ENCODE peak calls at places on chromosome 2, in four cellular contexts. C, H, D and S are unnamed samples.

GRCh38 chr2:84649487-84650142 is 133.3 kb downstream of the DNAH6 start:
- DNase-seq in C (no peak), H (no peak), D (no peak), S (no peak)

GRCh38 chr2:72837171-72837570 is 11.3 kb upstream of the EXOC6B start:
- DNase-seq in C (no peak), H (no peak), D (no peak), S (no peak)

GRCh38 chr2:39902103-39902502 is 123.0 kb upstream of the THUMPD2 start:
- DNase-seq in C (no peak), H (no peak), D (no peak), S (no peak)

GRCh38 chr2:204505946-204506345 is 39.3 kb upstream of the PARD3B start:
- DNase-seq in C (no peak), H (no peak), D (no peak), S (no peak)

GRCh38 chr2:48207201-48207641 is 300.9 kb upstream of the FBXO11 start:
- DNase-seq in C (no peak), H (no peak), D (no peak), S (no peak)

GRCh38 chr2:237978058-237978712 is 11.4 kb downstream of the UBE2F start:
- DNase-seq in C (no peak), H (peak; percentile 76), D (no peak), S (no peak)

GRCh38 chr2:71749671-71750101 is 296.3 kb downstream of the DYSF start:
- DNase-seq in C (no peak), H (no peak), D (no peak), S (peak; percentile 80)

GRCh38 chr2:120066708-120067547 is 54.1 kb downstream of the EPB41L5 start:
- DNase-seq in C (no peak), H (no peak), D (no peak), S (no peak)

GRCh38 chr2:242015366-242016065 is 146.0 kb downstream of the RTP5 start:
- DNase-seq in C (no peak), H (no peak), D (no peak), S (no peak)

GRCh38 chr2:26691881-26692813 is at the start of gene KCNK3:
- DNase-seq in C (peak; percentile 63), H (peak; percentile 44), D (peak; percentile 88), S (peak; percentile 48)

GRCh38 chr2:128590309-128591021 is 271.8 kb upstream of the HS6ST1 start:
- DNase-seq in C (no peak), H (no peak), D (no peak), S (no peak)

GRCh38 chr2:26848336-26849055 is 564 bp downstream of the DPYSL5 start:
- DNase-seq in C (no peak), H (peak; percentile 27), D (peak; percentile 66), S (peak; percentile 55)

GRCh38 chr2:66926594-66927112 is 470.5 kb upstream of the ETAA1 start:
- DNase-seq in C (no peak), H (no peak), D (no peak), S (no peak)

GRCh38 chr2:189763908-189764661 is 1.5 kb upstream of the OSGEPL1 start:
- DNase-seq in C (no peak), H (no peak), D (no peak), S (no peak)

GRCh38 chr2:201149064-201149820 is 33.3 kb downstream of the CFLAR start:
- DNase-seq in C (no peak), H (no peak), D (no peak), S (no peak)

GRCh38 chr2:223970343-223971128 is 13.3 kb downstream of the MRPL44 start:
- DNase-seq in C (peak; percentile 33), H (no peak), D (no peak), S (no peak)

GRCh38 chr2:157732596-157732995 is 103.9 kb upstream of the ACVR1C start:
- DNase-seq in C (no peak), H (no peak), D (no peak), S (no peak)

GRCh38 chr2:69163109-69163508 is 150.1 kb downstream of the ANTXR1 start:
- DNase-seq in C (no peak), H (no peak), D (no peak), S (no peak)

GRCh38 chr2:58571181-58571852 is 330.2 kb upstream of the FANCL start:
- DNase-seq in C (no peak), H (peak; percentile 8), D (peak; percentile 77), S (no peak)

GRCh38 chr2:240397924-240398611 is 37.4 kb upstream of the GPC1 start:
- DNase-seq in C (no peak), H (peak; percentile 2), D (peak; percentile 34), S (peak; percentile 53)

GRCh38 chr2:120001461-120001860 is 11.4 kb upstream of the EPB41L5 start:
- DNase-seq in C (no peak), H (no peak), D (no peak), S (no peak)

GRCh38 chr2:28620371-28620793 is 124.5 kb downstream of the PLB1 start:
- DNase-seq in C (no peak), H (no peak), D (no peak), S (peak; percentile 28)

GRCh38 chr2:11688222-11689069 is 18.5 kb upstream of the NTSR2 start:
- DNase-seq in C (peak; percentile 78), H (peak; percentile 75), D (peak; percentile 85), S (peak; percentile 90)

GRCh38 chr2:147846382-147847081 is 1.7 kb downstream of the ACVR2A start:
- DNase-seq in C (no peak), H (no peak), D (no peak), S (no peak)

GRCh38 chr2:157784169-157784822 is 91.8 kb downstream of the ACVR1 start:
- DNase-seq in C (no peak), H (peak; percentile 52), D (peak; percentile 31), S (no peak)

GRCh38 chr2:68774569-68775271 is 40.1 kb downstream of the ARHGAP25 start:
- DNase-seq in C (peak; percentile 66), H (peak; percentile 46), D (no peak), S (peak; percentile 75)

GRCh38 chr2:63050186-63050915 is at the start of gene OTX1:
- DNase-seq in C (peak; percentile 14), H (peak; percentile 62), D (peak; percentile 90), S (peak; percentile 67)

GRCh38 chr2:196759378-196759706 is 40.1 kb downstream of the GTF3C3 start:
- DNase-seq in C (no peak), H (no peak), D (no peak), S (no peak)

GRCh38 chr2:189673661-189674373 is 653 bp upstream of the ANKAR start:
- DNase-seq in C (no peak), H (no peak), D (no peak), S (no peak)

GRCh38 chr2:176165598-176166055 is 8.5 kb downstream of the HOXD3 start:
- DNase-seq in C (no peak), H (no peak), D (no peak), S (no peak)

GRCh38 chr2:129619471-129619870 is 360.0 kb upstream of the RAB6C start:
- DNase-seq in C (no peak), H (no peak), D (peak; percentile 72), S (no peak)

GRCh38 chr2:174122185-174122584 is 126.1 kb downstream of the OLA1 start:
- DNase-seq in C (no peak), H (no peak), D (no peak), S (no peak)